ENCODE peak calls at places on chromosomes 16 and 17, in seven cellular contexts. I is body of pancreas, E is lower leg skin, R is NB4, L is sigmoid colon, F is esophagus squamous epithelium, D is heart left ventricle. T is an unnamed sample.

GRCh38 chr16:14399397-14400284 is 230.4 kb downstream of the PARN start:
- DNase-seq in I (peak; percentile 57), E (peak; percentile 52), R (peak; percentile 75), L (peak; percentile 79), F (no peak), D (peak; percentile 65), T (peak; percentile 33)

GRCh38 chr17:40695874-40696472 is 7.6 kb downstream of the KRT24 start:
- DNase-seq in I (no peak), E (no peak), R (no peak), L (no peak), F (no peak), D (no peak), T (no peak)

GRCh38 chr17:29847527-29847931 is 82.5 kb downstream of the SSH2 start:
- DNase-seq in I (no peak), E (no peak), R (no peak), L (no peak), F (no peak), D (no peak), T (no peak)

GRCh38 chr16:79210629-79211028 is 389.9 kb downstream of the MAF start:
- DNase-seq in I (no peak), E (no peak), R (no peak), L (no peak), F (no peak), D (no peak), T (no peak)

GRCh38 chr17:43830510-43831145 is 2.3 kb downstream of the MPP3 start:
- DNase-seq in I (no peak), E (no peak), R (no peak), L (no peak), F (no peak), D (no peak), T (no peak)

GRCh38 chr17:2283302-2283701 is 20.3 kb downstream of the SMG6 start:
- DNase-seq in I (no peak), E (no peak), R (peak; percentile 22), L (no peak), F (no peak), D (no peak), T (no peak)

GRCh38 chr16:8989099-8989878 is 25.6 kb upstream of the USP7 start:
- DNase-seq in I (peak; percentile 62), E (no peak), R (no peak), L (no peak), F (no peak), D (no peak), T (no peak)

GRCh38 chr16:674968-675883 is at the start of gene RHBDL1:
- DNase-seq in I (no peak), E (no peak), R (peak; percentile 49), L (no peak), F (no peak), D (no peak), T (peak; percentile 50)

GRCh38 chr16:843771-844170 is 43.2 kb upstream of the GNG13 start:
- DNase-seq in I (no peak), E (no peak), R (no peak), L (no peak), F (no peak), D (no peak), T (no peak)

GRCh38 chr16:50674831-50675230 is 6.3 kb downstream of the SNX20 start:
- DNase-seq in I (no peak), E (no peak), R (no peak), L (no peak), F (no peak), D (no peak), T (no peak)

GRCh38 chr17:2691069-2691871 is 20.3 kb downstream of the CLUH start:
- DNase-seq in I (no peak), E (no peak), R (no peak), L (no peak), F (no peak), D (peak; percentile 19), T (no peak)

GRCh38 chr17:42566873-42567573 is at the start of gene MLX:
- DNase-seq in I (peak; percentile 97), E (peak; percentile 92), R (peak; percentile 94), L (peak; percentile 98), F (peak; percentile 54), D (peak; percentile 97), T (peak; percentile 98)
- TF ChIP-seq POLR2A in I (peak; percentile 30), E (no peak), R (peak; percentile 46), L (peak; percentile 47), F (no peak), D (peak; percentile 74), T (peak; percentile 36)

GRCh38 chr17:49690256-49690655 is 12.4 kb upstream of the SPOP start:
- DNase-seq in I (no peak), E (no peak), R (no peak), L (no peak), F (no peak), D (no peak), T (no peak)

GRCh38 chr17:49691086-49691676 is 13.3 kb upstream of the SPOP start:
- DNase-seq in I (no peak), E (no peak), R (no peak), L (peak; percentile 93), F (no peak), D (peak; percentile 82), T (no peak)

GRCh38 chr17:49692751-49693150 is 14.9 kb upstream of the SPOP start:
- DNase-seq in I (no peak), E (no peak), R (no peak), L (no peak), F (no peak), D (no peak), T (no peak)

GRCh38 chr17:49691677-49692191 is 13.8 kb upstream of the SPOP start:
- DNase-seq in I (no peak), E (no peak), R (no peak), L (peak; percentile 73), F (no peak), D (no peak), T (no peak)

DNA sequence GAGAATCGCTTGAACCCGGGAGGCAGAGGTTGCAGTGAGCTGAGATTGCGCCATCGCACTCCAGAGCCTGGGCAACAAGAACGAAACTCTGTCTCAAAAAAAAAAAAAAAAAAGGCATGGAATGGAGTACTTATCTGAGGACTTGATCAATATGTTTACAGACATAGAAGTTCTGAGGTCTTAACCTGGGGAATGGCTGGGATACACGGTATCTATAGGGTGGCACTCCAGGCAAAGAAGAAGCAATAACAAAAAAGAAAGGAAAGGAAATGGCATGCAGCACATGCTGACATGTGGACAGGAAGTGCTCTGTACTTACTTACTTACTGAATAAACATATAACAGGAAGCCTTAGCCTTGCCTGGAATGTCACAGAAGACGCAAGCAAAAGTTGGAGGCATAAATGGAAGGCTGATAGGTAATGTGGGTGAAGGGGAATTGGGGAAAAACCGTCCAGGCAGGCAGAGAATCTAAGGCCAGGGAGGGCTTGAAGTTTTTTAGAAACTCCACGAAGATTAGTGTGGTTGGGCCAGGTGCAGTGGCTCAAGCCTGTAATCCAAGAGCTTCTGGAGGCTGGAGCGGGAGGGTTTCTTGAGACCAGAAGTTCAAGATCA is 10.1 kb upstream of the SPOP start:
- DNase-seq in I (no peak), E (no peak), R (peak; percentile 39), L (no peak), F (no peak), D (no peak), T (no peak)
- TF ChIP-seq POLR2A in I (no peak), E (no peak), R (no peak), L (no peak), F (no peak), D (no peak), T (no peak)

DNA sequence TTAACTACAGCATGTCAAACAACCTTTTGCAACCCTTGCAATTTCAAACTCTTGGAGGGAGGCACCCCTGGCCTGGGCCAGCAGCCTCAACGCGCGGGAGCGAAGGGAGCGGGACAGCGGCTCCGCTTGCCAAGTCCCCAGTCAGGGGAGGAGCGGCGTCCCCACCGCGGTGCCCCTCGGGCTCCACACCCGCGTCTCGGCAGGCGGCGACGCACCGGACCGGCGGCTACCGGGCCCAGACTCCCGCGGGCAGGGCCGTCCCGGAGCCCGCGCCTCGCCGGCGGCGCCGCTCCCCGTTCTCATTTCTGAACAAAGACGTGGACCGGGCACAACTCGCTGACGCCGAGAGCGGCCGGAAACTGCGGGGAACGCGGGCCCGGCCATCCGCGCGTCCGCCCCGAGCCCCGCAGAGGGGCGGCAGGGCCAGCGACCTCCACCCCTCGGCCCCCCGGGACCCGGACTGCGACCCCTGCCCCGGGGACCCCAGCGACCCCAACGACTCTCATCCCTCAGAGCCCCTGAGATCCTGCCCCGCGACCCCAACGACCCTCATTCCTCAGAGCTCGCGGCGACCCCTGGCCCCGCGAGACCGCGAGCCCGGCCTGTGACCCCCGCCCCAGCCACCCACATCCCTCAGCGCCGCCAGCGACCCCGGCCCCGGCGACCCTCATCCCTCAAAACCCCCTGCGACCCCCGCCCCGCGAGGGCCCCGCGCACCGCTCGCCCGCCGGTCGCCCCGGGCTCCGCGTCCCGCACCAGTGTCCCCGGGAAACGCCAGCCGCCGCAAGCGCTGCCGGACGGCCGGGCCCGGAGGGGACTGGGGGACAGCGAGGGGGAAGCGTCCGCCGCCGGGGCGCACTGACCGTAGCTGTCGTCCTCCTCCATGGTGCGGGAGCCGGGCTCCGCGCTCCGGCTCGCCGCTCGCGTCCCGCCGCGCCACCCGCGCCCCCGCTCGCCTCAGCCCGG is at the start of gene CYTH1:
- DNase-seq in I (peak; percentile 56), E (no peak), R (peak; percentile 62), L (peak; percentile 76), F (no peak), D (peak; percentile 72), T (peak; percentile 75)
- TF ChIP-seq POLR2A in I (peak; percentile 25), E (no peak), R (peak; percentile 39), L (no peak), F (no peak), D (peak; percentile 54), T (no peak)

DNA sequence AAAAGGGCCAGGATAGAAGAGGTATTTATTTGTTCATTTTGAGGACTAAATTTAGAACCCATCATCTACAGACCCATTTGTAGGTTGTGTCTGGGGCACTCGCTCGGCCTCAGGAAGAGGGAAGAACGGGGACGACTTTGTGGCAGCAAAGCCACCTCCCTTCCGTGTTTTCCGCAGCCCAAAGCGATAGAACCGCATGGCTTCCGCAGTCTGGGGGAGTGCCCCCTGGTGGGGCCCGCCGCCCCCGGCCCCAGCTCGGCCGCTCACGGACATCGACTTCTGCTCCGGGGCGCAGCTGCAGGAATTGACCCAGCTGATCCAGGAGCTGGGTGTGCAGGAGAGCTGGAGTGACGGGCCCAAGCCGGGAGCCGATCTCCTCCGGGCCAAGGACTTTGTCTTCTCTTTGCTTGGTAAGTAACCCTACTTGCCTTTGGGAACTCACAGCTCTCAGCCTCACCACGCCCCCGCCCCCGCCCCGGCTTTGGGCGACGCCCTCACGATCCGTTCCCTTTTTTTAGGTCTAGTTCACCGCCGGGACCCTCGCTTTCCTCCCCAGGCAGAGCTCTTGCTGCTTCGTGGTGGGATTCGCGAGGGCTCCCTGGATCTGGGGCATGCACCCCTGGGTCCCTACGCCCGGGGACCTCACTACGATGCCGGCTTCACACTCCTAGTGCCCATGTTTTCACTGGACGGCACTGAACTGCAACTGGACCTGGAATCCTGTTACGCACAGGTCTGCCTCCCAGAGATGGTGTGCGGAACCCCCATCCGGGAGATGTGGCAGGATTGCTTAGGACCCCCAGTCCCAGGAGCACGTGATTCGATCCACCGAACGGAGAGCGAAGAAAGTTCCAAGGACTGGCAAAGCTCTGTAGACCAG is 681 bp downstream of the TMEM102 start:
- DNase-seq in I (peak; percentile 57), E (peak; percentile 54), R (peak; percentile 84), L (no peak), F (no peak), D (peak; percentile 45), T (peak; percentile 62)
- TF ChIP-seq POLR2A in I (peak; percentile 8), E (no peak), R (no peak), L (no peak), F (no peak), D (peak; percentile 11), T (peak; percentile 35)